ENCODE peak calls at places on chromosomes 7 and 10, in five cellular contexts. B is trophoblast cell, F is H9, W is H1, C is neuronal stem cell. A is an unnamed sample.
A peak's percentile ranks its signal among the peaks of the same experiment; 100 is the strongest.

GRCh38 chr10:47025540-47026300 is 114.5 kb downstream of the PTPN20 start:
- DNase-seq in F (peak; percentile 14), B (no peak), C (no peak), W (peak; percentile 35), A (no peak)

GRCh38 chr7:159000859-159001435 is 143.7 kb downstream of the VIPR2 start:
- DNase-seq in W (no peak), F (peak; percentile 57), B (no peak), C (no peak), A (no peak)

GRCh38 chr7:22601812-22602568 is 102.0 kb upstream of the STEAP1B start:
- DNase-seq in B (no peak), F (no peak), C (no peak), W (no peak), A (peak; percentile 69)

GRCh38 chr7:3087243-3087642 is 43.6 kb upstream of the CARD11 start:
- DNase-seq in F (no peak), C (no peak), W (no peak), B (no peak), A (peak; percentile 85)

GRCh38 chr10:32882076-32882475 is 76.0 kb downstream of the ITGB1 start:
- DNase-seq in C (no peak), W (no peak), B (peak; percentile 19), F (no peak), A (no peak)

GRCh38 chr7:157487046-157487770 is 150.4 kb downstream of the DNAJB6 start:
- DNase-seq in C (no peak), F (no peak), W (no peak), B (no peak), A (no peak)

GRCh38 chr7:117110480-117111315 is 157.4 kb downstream of the ST7 start:
- DNase-seq in C (no peak), B (no peak), F (no peak), W (no peak), A (peak; percentile 65)

GRCh38 chr10:33900591-33900990 is 566.1 kb upstream of the NRP1 start:
- DNase-seq in C (no peak), B (no peak), F (no peak), W (no peak), A (no peak)

GRCh38 chr10:21363087-21363752 is 162.3 kb downstream of the SKIDA1 start:
- DNase-seq in B (no peak), C (no peak), F (no peak), W (no peak), A (peak; percentile 10)

GRCh38 chr10:126686732-126687693 is 16.5 kb upstream of the C10orf90 start:
- DNase-seq in B (no peak), F (peak; percentile 44), C (no peak), W (no peak), A (peak; percentile 23)

GRCh38 chr7:145474287-145474686 is 638.4 kb upstream of the TPK1 start:
- DNase-seq in F (no peak), B (no peak), C (no peak), W (no peak), A (no peak)

GRCh38 chr10:31864834-31865518 is 63.7 kb downstream of the ARHGAP12 start:
- DNase-seq in F (no peak), W (no peak), B (no peak), C (no peak), A (peak; percentile 75)

GRCh38 chr7:130374507-130374906 is 5.8 kb upstream of the CPA1 start:
- DNase-seq in B (no peak), F (no peak), C (no peak), W (no peak), A (no peak)

GRCh38 chr10:130341325-130341724 is 205.1 kb downstream of the GLRX3 start:
- DNase-seq in F (peak; percentile 71), C (peak; percentile 30), B (no peak), W (peak; percentile 65), A (no peak)

GRCh38 chr10:103930449-103930848 is 12.5 kb upstream of the STN1 start:
- DNase-seq in F (no peak), C (no peak), B (no peak), W (no peak), A (no peak)

GRCh38 chr10:74075906-74076305 is 74.7 kb downstream of the AP3M1 start:
- DNase-seq in C (no peak), W (no peak), B (no peak), F (no peak), A (no peak)

GRCh38 chr10:74077416-74077815 is 73.2 kb downstream of the AP3M1 start:
- DNase-seq in W (no peak), B (no peak), C (no peak), F (no peak), A (no peak)

GRCh38 chr10:74079028-74079913 is 71.4 kb downstream of the AP3M1 start:
- DNase-seq in W (no peak), F (no peak), B (no peak), C (no peak), A (no peak)

GRCh38 chr10:74078037-74078436 is 72.6 kb downstream of the AP3M1 start:
- DNase-seq in F (no peak), B (no peak), C (no peak), W (no peak), A (peak; percentile 62)

GRCh38 chr10:74076961-74077360 is 73.7 kb downstream of the AP3M1 start:
- DNase-seq in C (no peak), W (no peak), F (no peak), B (no peak), A (no peak)
- H2BK12ac ChIP-seq in C (no peak overlapping the region), W (no peak overlapping the region), F (no peak overlapping the region), B (no peak overlapping the region), A (no peak overlapping the region)

GRCh38 chr10:69736866-69737641 is 64.7 kb upstream of the COL13A1 start:
- DNase-seq in B (no peak), C (no peak), W (no peak), F (no peak), A (no peak)
- H2AK5ac ChIP-seq in B (no peak overlapping the region), C (peak overlapping the region; percentile 22), W (no peak overlapping the region), F (no peak overlapping the region), A (peak overlapping the region; percentile 24)

GRCh38 chr10:97182327-97182990 is 3.3 kb downstream of the SLIT1 start:
- DNase-seq in C (no peak), B (no peak), W (no peak), F (no peak), A (no peak)
- H3K27me3 ChIP-seq in C (peaks cover 89% of the 10 kb centered on the region), B (peaks cover 37% of the 10 kb centered on the region), W (peaks cover 54% of the 10 kb centered on the region), F (peaks cover 35% of the 10 kb centered on the region), A (peaks cover 93% of the 10 kb centered on the region)

GRCh38 chr7:79553811-79554555 is 100.5 kb upstream of the MAGI2 start:
- DNase-seq in C (no peak), B (peak; percentile 47), W (no peak), F (no peak), A (peak; percentile 35)
- H2BK12ac ChIP-seq in C (no peak overlapping the region), B (no peak overlapping the region), W (no peak overlapping the region), F (no peak overlapping the region), A (no peak overlapping the region)

DNA sequence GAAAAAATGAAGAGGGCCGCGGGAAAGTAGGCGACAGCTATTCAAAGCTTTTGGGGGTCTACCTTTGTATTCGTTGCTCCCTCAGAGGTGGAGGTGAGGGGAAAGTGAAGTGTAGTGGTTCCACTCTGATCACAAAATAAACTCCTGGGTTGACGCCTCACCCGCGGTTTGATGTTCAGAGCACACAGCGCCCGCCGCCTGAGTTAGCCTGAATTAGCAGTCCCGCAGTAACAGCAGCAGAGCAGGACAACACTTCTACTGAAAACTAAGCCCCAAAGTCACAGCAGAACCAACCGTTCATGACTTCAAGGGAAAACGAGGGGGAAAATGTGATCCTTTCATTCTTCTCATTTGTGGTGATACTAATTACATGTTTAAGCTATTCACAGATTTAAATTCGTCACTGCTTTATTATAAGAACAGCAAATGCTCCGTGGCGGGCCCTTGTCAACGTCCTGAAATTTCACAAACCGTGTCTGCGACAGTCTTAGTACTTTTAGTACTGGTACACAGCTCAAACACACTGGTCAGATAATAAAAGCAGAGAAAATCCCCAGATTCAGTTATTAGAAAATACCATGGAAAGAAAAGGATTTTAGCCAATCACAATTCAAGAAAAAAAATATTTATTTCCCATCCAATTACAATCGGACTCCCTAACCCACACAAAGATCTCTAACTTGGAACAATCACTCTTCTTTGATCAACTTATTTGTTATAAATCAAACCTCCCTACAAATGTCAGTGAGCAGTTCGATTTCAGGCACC is 575 bp upstream of the JMJD1C start:
- DNase-seq in C (no peak), W (no peak), F (peak; percentile 62), B (peak; percentile 35), A (peak; percentile 78)
- H2AK5ac ChIP-seq in C (no peak overlapping the region), W (no peak overlapping the region), F (no peak overlapping the region), B (no peak overlapping the region), A (no peak overlapping the region)

GRCh38 chr7:128201067-128201689 is 39.9 kb upstream of the LEP start:
- DNase-seq in W (peak; percentile 94), B (no peak), C (peak; percentile 63), F (peak; percentile 87), A (no peak)
- H3K27me3 ChIP-seq in W (peaks cover 47% of the 10 kb centered on the region), B (peaks cover 30% of the 10 kb centered on the region), C (peaks cover 55% of the 10 kb centered on the region), F (peaks cover 15% of the 10 kb centered on the region), A (peaks cover 72% of the 10 kb centered on the region)